ENCODE peak calls at places on chromosomes 5 and 9, in six cellular contexts. H is HepG2, R is A549, X is K562, J is upper lobe of left lung, F is GM12878. M is an unnamed sample.

GRCh38 chr9:35929188-35929718 is 20.0 kb downstream of the SPAAR start:
- ATAC-seq in H (no peak), R (no peak), X (no peak), J (no peak), F (no peak), M (peak)

GRCh38 chr5:153551537-153552079 is 61.1 kb downstream of the GRIA1 start:
- ATAC-seq in H (no peak), R (peak), X (no peak), J (no peak), F (no peak), M (peak)

GRCh38 chr5:59098743-59099142 is 515.9 kb downstream of the RAB3C start:
- ATAC-seq in H (no peak), R (no peak), X (no peak), J (no peak), F (no peak), M (no peak)

GRCh38 chr5:169609716-169610115 is 26.1 kb downstream of the SPDL1 start:
- ATAC-seq in H (no peak), R (no peak), X (no peak), J (no peak), F (no peak), M (no peak)

GRCh38 chr9:131714161-131714646 is 25.7 kb downstream of the RAPGEF1 start:
- ATAC-seq in H (no peak), R (peak), X (no peak), J (peak), F (no peak), M (peak)

GRCh38 chr5:124515494-124516222 is 230.8 kb downstream of the ZNF608 start:
- ATAC-seq in H (no peak), R (no peak), X (no peak), J (no peak), F (no peak), M (no peak)

GRCh38 chr9:136144450-136144849 is 25.8 kb upstream of the TMEM250 start:
- ATAC-seq in H (no peak), R (no peak), X (no peak), J (no peak), F (no peak), M (no peak)

GRCh38 chr5:135110941-135111596 is 77.0 kb upstream of the PITX1 start:
- ATAC-seq in H (no peak), R (no peak), X (no peak), J (no peak), F (no peak), M (no peak)

GRCh38 chr5:133445744-133446143 is 166.6 kb downstream of the FSTL4 start:
- ATAC-seq in H (no peak), R (no peak), X (no peak), J (no peak), F (no peak), M (no peak)

GRCh38 chr9:114236391-114237138 is 81.2 kb downstream of the COL27A1 start:
- ATAC-seq in H (no peak), R (no peak), X (no peak), J (no peak), F (no peak), M (no peak)

GRCh38 chr5:152331718-152332117 is 73.4 kb downstream of the NMUR2 start:
- ATAC-seq in H (no peak), R (no peak), X (no peak), J (no peak), F (no peak), M (no peak)

GRCh38 chr9:35605336-35606137 is 475 bp downstream of the TESK1 start:
- ATAC-seq in H (peak), R (peak), X (peak), J (no peak), F (no peak), M (peak)

GRCh38 chr9:38233343-38233742 is 159.2 kb upstream of the ALDH1B1 start:
- ATAC-seq in H (no peak), R (no peak), X (no peak), J (no peak), F (no peak), M (no peak)

GRCh38 chr5:14594378-14595074 is 12.9 kb downstream of the OTULINL start:
- ATAC-seq in H (no peak), R (no peak), X (no peak), J (no peak), F (no peak), M (no peak)

GRCh38 chr5:175523292-175523691 is 44.9 kb downstream of the SFXN1 start:
- ATAC-seq in H (no peak), R (no peak), X (no peak), J (no peak), F (no peak), M (no peak)

GRCh38 chr9:78612089-78612488 is 315.2 kb downstream of the PSAT1 start:
- ATAC-seq in H (no peak), R (no peak), X (no peak), J (no peak), F (no peak), M (no peak)

GRCh38 chr9:35495984-35496383 is 6.1 kb downstream of the RUSC2 start:
- ATAC-seq in H (no peak), R (no peak), X (no peak), J (no peak), F (no peak), M (no peak)

GRCh38 chr9:110808599-110808980 is 140.0 kb downstream of the MUSK start:
- ATAC-seq in H (no peak), R (no peak), X (no peak), J (no peak), F (peak), M (no peak)

GRCh38 chr9:94881023-94881422 is 154.5 kb downstream of the AOPEP start:
- ATAC-seq in H (no peak), R (no peak), X (no peak), J (no peak), F (no peak), M (no peak)

GRCh38 chr9:123368023-123368422 is 12.0 kb downstream of the CRB2 start:
- ATAC-seq in H (no peak), R (no peak), X (no peak), J (no peak), F (no peak), M (no peak)

GRCh38 chr9:91771027-91771426 is 179.0 kb downstream of the ROR2 start:
- ATAC-seq in H (peak), R (no peak), X (no peak), J (no peak), F (no peak), M (peak)

GRCh38 chr9:100852088-100852487 is 176.4 kb upstream of the PLPPR1 start:
- ATAC-seq in H (no peak), R (no peak), X (no peak), J (no peak), F (no peak), M (no peak)

DNA sequence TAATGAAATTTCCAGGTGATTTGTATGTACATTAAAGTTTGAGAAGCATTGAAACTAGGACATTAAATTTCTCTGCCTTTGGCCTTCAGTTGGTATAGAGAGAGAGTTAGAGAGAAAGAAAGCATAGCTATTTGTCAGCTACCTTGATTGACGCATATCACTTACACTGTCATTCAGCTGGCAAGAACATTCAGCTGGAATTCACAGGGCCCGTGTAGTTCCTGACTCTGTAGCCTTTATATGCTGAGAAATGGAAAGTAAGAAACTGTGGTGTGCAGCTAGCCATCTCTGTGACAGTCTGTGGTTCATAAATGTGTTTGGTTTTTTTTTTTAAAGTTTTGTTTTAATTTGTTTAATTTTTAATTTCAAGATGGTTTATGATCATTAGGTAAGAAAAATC is 58.9 kb downstream of the DMXL1 start:
- ATAC-seq in H (no peak), R (no peak), X (no peak), J (no peak), F (no peak), M (no peak)
- TF ChIP-seq EP300 in H (no peak), R (no peak), X (no peak), J (no peak), F (no peak), M (no peak)

GRCh38 chr5:71883745-71884103 is 164.6 kb downstream of the CARTPT start:
- ATAC-seq in H (no peak), R (peak), X (no peak), J (no peak), F (no peak), M (no peak)
- H3K27ac ChIP-seq in H (no peak), R (peak), X (no peak), J (no peak), F (no peak), M (peak)

GRCh38 chr5:178770621-178771020 is 40.2 kb upstream of the ZNF354A start:
- ATAC-seq in H (no peak), R (no peak), X (no peak), J (no peak), F (no peak), M (no peak)

GRCh38 chr5:178769617-178770290 is 39.3 kb upstream of the ZNF354A start:
- ATAC-seq in H (no peak), R (no peak), X (no peak), J (peak), F (no peak), M (no peak)

GRCh38 chr5:178765753-178766300 is 35.4 kb upstream of the ZNF354A start:
- ATAC-seq in H (no peak), R (no peak), X (no peak), J (no peak), F (no peak), M (no peak)

GRCh38 chr5:178768371-178769260 is 38.2 kb upstream of the ZNF354A start:
- ATAC-seq in H (no peak), R (no peak), X (no peak), J (no peak), F (no peak), M (no peak)

DNA sequence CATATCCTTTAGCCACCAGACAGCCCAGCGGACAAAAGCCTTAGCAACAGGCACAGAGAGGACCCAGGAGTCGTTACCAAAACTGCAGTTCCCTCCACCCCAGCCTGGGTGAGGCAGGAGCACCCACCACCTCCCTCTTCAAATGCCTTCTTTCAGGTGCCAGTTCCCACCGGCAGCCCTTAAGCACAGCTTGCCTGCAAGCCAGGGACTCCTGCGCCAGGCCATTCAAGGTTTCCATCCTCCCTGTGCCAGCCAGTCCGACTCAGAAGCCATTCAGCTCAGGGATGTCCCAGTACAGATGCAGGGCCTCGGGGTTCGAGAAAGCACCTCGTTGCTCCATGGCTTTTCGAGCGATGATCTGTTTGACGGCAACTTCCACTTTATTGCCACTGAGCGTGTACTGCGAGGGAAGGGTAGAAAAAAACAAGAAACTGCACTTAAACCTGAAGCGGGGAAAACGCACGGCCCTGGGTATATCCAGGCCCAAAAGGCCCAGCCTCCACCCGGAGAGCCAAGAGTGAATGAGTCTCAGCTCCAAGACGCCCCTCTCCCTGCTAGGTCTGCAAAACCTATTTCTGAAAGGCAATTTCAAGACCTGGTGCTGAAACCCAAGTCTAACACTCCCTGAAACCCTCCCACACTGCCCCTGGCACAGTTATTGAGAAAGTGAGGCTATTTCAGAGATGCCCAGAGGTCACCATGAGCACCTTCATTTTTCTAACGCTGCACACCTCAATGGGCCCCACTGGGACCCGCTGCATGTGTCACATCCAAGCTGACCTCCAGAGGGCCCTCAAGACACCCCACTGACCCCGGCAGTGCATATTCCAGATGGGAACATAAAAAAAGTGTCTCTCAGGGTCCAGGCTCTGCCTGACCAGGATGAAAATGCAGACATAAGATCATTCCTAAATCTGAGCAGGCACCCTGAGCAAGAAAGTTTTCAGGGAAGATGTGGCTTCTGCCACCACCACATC is 36.8 kb upstream of the ZNF354A start:
- ATAC-seq in H (peak), R (no peak), X (peak), J (no peak), F (no peak), M (no peak)
- TF ChIP-seq CTCF in H (no peak), R (no peak), X (peak), J (no peak), F (no peak), M (no peak)

DNA sequence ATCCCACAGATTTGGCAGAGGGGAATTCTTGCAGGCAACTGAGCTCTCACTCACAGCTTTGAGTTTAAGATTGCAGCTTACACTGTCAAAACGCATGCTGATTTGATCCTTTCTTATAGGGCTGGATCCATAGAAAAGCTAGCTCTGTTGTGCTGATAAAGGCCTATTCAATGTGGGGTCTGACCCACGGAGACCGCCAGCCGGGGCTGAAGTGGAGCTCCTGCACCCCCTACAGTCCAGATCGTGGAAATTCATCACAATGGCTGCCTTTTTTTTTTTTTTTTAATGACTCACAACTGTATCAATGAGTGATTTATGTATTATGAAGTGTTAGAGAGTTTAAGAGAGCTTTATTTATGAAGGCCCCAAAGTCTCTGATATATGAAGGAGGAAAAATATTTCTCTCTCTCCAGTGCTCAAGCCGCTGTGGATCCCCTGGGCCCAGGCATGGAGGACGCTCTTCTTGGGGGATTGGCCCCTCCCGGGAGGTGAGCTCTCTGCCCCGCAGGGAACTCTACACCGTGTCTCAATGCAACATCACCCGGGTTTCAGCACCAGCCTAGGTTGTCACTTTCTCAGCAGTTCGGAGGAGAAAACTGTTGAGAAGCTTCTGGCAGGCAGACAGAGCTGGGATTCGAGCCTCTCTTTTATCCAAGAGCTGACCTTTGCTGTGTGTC is 700.2 kb downstream of the IRX1 start:
- ATAC-seq in H (no peak), R (no peak), X (no peak), J (no peak), F (no peak), M (no peak)
- TF ChIP-seq EP300 in H (no peak), R (no peak), X (no peak), J (no peak), F (no peak), M (no peak)